ENCODE peak calls at places on chromosomes 11 and 22, in eight cellular contexts. H is iPS-NIHi11, M is GM03348, X is SJSA1, Q is M059J, O is fibroblast of the aortic adventitia, A is IMR-90, E is Calu3. Y is an unnamed sample.

GRCh38 chr11:44575288-44575672 is 9.8 kb downstream of the CD82 start:
- DNase-seq in E (no peak), X (peak; percentile 60), H (no peak), O (no peak), M (peak; percentile 46), A (peak; percentile 90), Q (peak; percentile 85), Y (no peak)

GRCh38 chr22:38261478-38261803 is 11.4 kb downstream of the TMEM184B start:
- DNase-seq in E (no peak), M (no peak), A (no peak), X (no peak), H (no peak), Q (no peak), O (peak; percentile 41), Y (no peak)

GRCh38 chr11:129747161-129747560 is 68.5 kb upstream of the TMEM45B start:
- DNase-seq in Q (no peak), O (no peak), M (no peak), X (no peak), E (no peak), A (no peak), H (no peak), Y (no peak)

GRCh38 chr11:76318744-76319384 is 62.1 kb downstream of the THAP12 start:
- DNase-seq in M (peak; percentile 89), X (peak; percentile 38), E (peak; percentile 84), H (peak; percentile 89), A (peak; percentile 61), O (peak; percentile 73), Q (peak; percentile 66), Y (peak; percentile 80)

GRCh38 chr11:57476883-57477506 is 16.7 kb downstream of the RTN4RL2 start:
- DNase-seq in O (no peak), M (peak; percentile 29), X (peak; percentile 19), A (peak; percentile 17), E (peak; percentile 66), H (peak; percentile 78), Q (peak; percentile 69), Y (no peak)

GRCh38 chr22:47486569-47487312 is 724.3 kb downstream of the TBC1D22A start:
- DNase-seq in O (no peak), M (no peak), X (no peak), A (no peak), Q (no peak), E (peak; percentile 9), H (no peak), Y (no peak)

GRCh38 chr22:37231406-37232139 is 12.5 kb downstream of the RAC2 start:
- DNase-seq in Q (no peak), O (no peak), M (no peak), X (no peak), A (no peak), E (no peak), H (no peak), Y (no peak)

GRCh38 chr11:113796663-113797259 is 17.2 kb downstream of the CLDN25 start:
- DNase-seq in H (peak; percentile 58), X (peak; percentile 4), Q (peak; percentile 55), O (peak; percentile 53), A (peak; percentile 34), E (peak; percentile 28), M (peak; percentile 79), Y (no peak)

GRCh38 chr11:46051102-46051501 is 70.2 kb downstream of the PHF21A start:
- DNase-seq in O (no peak), X (no peak), M (no peak), Q (no peak), E (no peak), A (no peak), H (no peak), Y (no peak)

Y was measured in uterus.